ENCODE peak calls at places on chromosomes 4 and X, in five cellular contexts. X is psoas muscle, U is K562, E is trophoblast cell, C is iris pigment epithelial cell. G is an unnamed sample.

GRCh38 chr4:76197001-76197743 is 16.5 kb downstream of the SCARB2 start:
- DNase-seq in U (no peak), C (peak; percentile 65), X (no peak), E (no peak), G (no peak)

GRCh38 chr4:88204882-88205281 is 46.4 kb upstream of the ABCG2 start:
- DNase-seq in U (no peak), X (no peak), C (no peak), E (no peak), G (no peak)

GRCh38 chr4:21887481-21887880 is 61.1 kb downstream of the KCNIP4 start:
- DNase-seq in X (no peak), C (no peak), E (no peak), U (no peak), G (no peak)

GRCh38 chrX:3177851-3178250 is 136.6 kb downstream of the ARSF start:
- DNase-seq in E (peak; percentile 35), C (peak; percentile 44), U (no peak), X (no peak), G (no peak)

GRCh38 chr4:180674629-180675367 is 1568.4 kb upstream of the TENM3 start:
- DNase-seq in U (no peak), E (no peak), X (no peak), C (no peak), G (no peak)

GRCh38 chr4:47122592-47123291 is 91.4 kb downstream of the GABRB1 start:
- DNase-seq in X (no peak), U (peak; percentile 40), C (peak; percentile 72), E (peak; percentile 88), G (peak; percentile 27)

GRCh38 chr4:2288051-2288541 is 26.2 kb upstream of the MXD4 start:
- DNase-seq in E (no peak), C (no peak), U (no peak), X (no peak), G (no peak)

GRCh38 chr4:101238706-101239105 is 108.6 kb downstream of the PPP3CA start:
- DNase-seq in U (no peak), E (no peak), C (peak; percentile 76), X (no peak), G (no peak)

GRCh38 chr4:124534133-124534532 is 178.4 kb downstream of the ANKRD50 start:
- DNase-seq in X (no peak), E (no peak), C (no peak), U (no peak), G (no peak)

GRCh38 chr4:1202526-1203378 is 30.4 kb upstream of the SPON2 start:
- DNase-seq in U (no peak), X (no peak), C (no peak), E (no peak), G (no peak)

GRCh38 chr4:148245015-148245414 is 197.2 kb downstream of the NR3C2 start:
- DNase-seq in C (no peak), E (no peak), X (no peak), U (no peak), G (no peak)

GRCh38 chrX:39152106-39152649 is 350.9 kb downstream of the MID1IP1 start:
- DNase-seq in U (peak; percentile 77), E (peak; percentile 24), X (peak; percentile 60), C (no peak), G (peak; percentile 61)

GRCh38 chr4:164700471-164700870 is 53.5 kb upstream of the SMIM31 start:
- DNase-seq in C (no peak), E (peak; percentile 11), U (peak; percentile 3), X (no peak), G (no peak)

GRCh38 chr4:173489514-173489913 is 40.5 kb downstream of the HAND2 start:
- DNase-seq in U (no peak), C (peak; percentile 81), E (no peak), X (no peak), G (no peak)

GRCh38 chrX:12805333-12805732 is 14.1 kb downstream of the PRPS2 start:
- DNase-seq in X (no peak), C (no peak), E (no peak), U (no peak), G (no peak)

GRCh38 chr4:145861331-145862318 is 77.0 kb downstream of the ZNF827 start:
- DNase-seq in E (no peak), X (no peak), C (no peak), U (no peak), G (no peak)

GRCh38 chr4:3527101-3527913 is 4.9 kb downstream of the LRPAP1 start:
- DNase-seq in X (peak; percentile 29), U (no peak), C (no peak), E (no peak), G (peak; percentile 60)

GRCh38 chr4:173343832-173344397 is 9.8 kb upstream of the HMGB2 start:
- DNase-seq in X (no peak), E (no peak), C (no peak), U (no peak), G (no peak)

GRCh38 chrX:77628294-77629025 is 157.6 kb downstream of the ATRX start:
- DNase-seq in E (peak; percentile 43), X (no peak), U (no peak), C (no peak), G (no peak)

GRCh38 chr4:182212211-182212761 is 30.9 kb upstream of the TENM3 start:
- DNase-seq in X (no peak), C (peak; percentile 93), U (no peak), E (peak; percentile 83), G (no peak)

GRCh38 chr4:864456-865120 is 38.7 kb upstream of the CPLX1 start:
- DNase-seq in C (no peak), E (no peak), U (no peak), X (peak; percentile 45), G (no peak)

GRCh38 chr4:56051710-56052075 is 102.9 kb downstream of the CEP135 start:
- DNase-seq in C (no peak), U (no peak), X (no peak), E (no peak), G (no peak)

GRCh38 chr4:150348079-150348478 is 233.9 kb upstream of the MAB21L2 start:
- DNase-seq in U (no peak), X (no peak), C (peak; percentile 66), E (no peak), G (no peak)

GRCh38 chrX:18468599-18468998 is 43.2 kb downstream of the CDKL5 start:
- DNase-seq in C (no peak), E (no peak), X (no peak), U (no peak), G (no peak)

GRCh38 chr4:7470522-7471128 is 35.9 kb upstream of the PSAPL1 start:
- DNase-seq in C (no peak), U (no peak), E (no peak), X (no peak), G (no peak)

GRCh38 chrX:14529288-14529989 is at the start of gene GLRA2:
- DNase-seq in C (peak; percentile 13), X (no peak), U (peak; percentile 3), E (peak; percentile 10), G (no peak)

GRCh38 chr4:38967260-38968095 is 64.7 kb downstream of the TMEM156 start:
- DNase-seq in C (peak; percentile 98), E (peak; percentile 87), U (no peak), X (no peak), G (no peak)

GRCh38 chrX:68398286-68398685 is 35.0 kb downstream of the OPHN1 start:
- DNase-seq in X (no peak), C (no peak), E (no peak), U (no peak), G (no peak)

GRCh38 chr4:101328063-101328602 is 19.2 kb downstream of the PPP3CA start:
- DNase-seq in E (no peak), C (no peak), U (no peak), X (no peak), G (no peak)

GRCh38 chr4:6633091-6633906 is 7.2 kb upstream of the MRFAP1 start:
- DNase-seq in X (peak; percentile 73), U (peak; percentile 43), C (peak; percentile 73), E (peak; percentile 66), G (peak; percentile 53)

GRCh38 chrX:78066110-78066509 is 37.9 kb upstream of the PGK1 start:
- DNase-seq in X (no peak), E (no peak), C (peak; percentile 27), U (no peak), G (no peak)

GRCh38 chr4:177339794-177340374 is 30.2 kb downstream of the NEIL3 start:
- DNase-seq in U (peak; percentile 15), C (peak; percentile 37), X (no peak), E (peak; percentile 36), G (no peak)

GRCh38 chr4:123398803-123399637 is 2.4 kb downstream of the SPRY1 start:
- DNase-seq in C (peak; percentile 86), X (peak; percentile 84), E (peak; percentile 37), U (no peak), G (peak; percentile 79)

GRCh38 chr4:54929459-54929858 is 195.9 kb downstream of the KDR start:
- DNase-seq in E (no peak), X (no peak), C (no peak), U (no peak), G (no peak)

GRCh38 chr4:89929425-89930272 is 35.0 kb downstream of the MMRN1 start:
- DNase-seq in C (peak; percentile 19), X (no peak), U (no peak), E (no peak), G (no peak)